ENCODE peak calls at places on chromosome 6, in seven cellular contexts. One of them, this sample, is unnamed.
A peak's percentile ranks its signal among the peaks of the same experiment; 100 is the strongest.

GRCh38 chr6:158131926-158132325 is 36.1 kb downstream of the SERAC1 start:
- DNase-seq in neuronal stem cell: no peak
- DNase-seq in IMR-90: peak; percentile 34
- DNase-seq in BJ: no peak
- DNase-seq in thoracic aorta: no peak
- DNase-seq in pancreas: no peak
- DNase-seq in cardiac muscle cell: peak; percentile 47
- DNase-seq in this sample: no peak

GRCh38 chr6:112485813-112486212 is 138.7 kb downstream of the RFPL4B start:
- DNase-seq in neuronal stem cell: no peak
- DNase-seq in pancreas: no peak
- DNase-seq in BJ: no peak
- DNase-seq in cardiac muscle cell: peak; percentile 43
- DNase-seq in IMR-90: no peak
- DNase-seq in thoracic aorta: no peak
- DNase-seq in this sample: no peak

GRCh38 chr6:15183979-15184378 is 61.9 kb upstream of the JARID2 start:
- DNase-seq in thoracic aorta: no peak
- DNase-seq in neuronal stem cell: no peak
- DNase-seq in IMR-90: no peak
- DNase-seq in cardiac muscle cell: no peak
- DNase-seq in BJ: no peak
- DNase-seq in pancreas: no peak
- DNase-seq in this sample: no peak

GRCh38 chr6:23420659-23421350 is 705.2 kb upstream of the NRSN1 start:
- DNase-seq in BJ: no peak
- DNase-seq in thoracic aorta: no peak
- DNase-seq in pancreas: no peak
- DNase-seq in neuronal stem cell: no peak
- DNase-seq in cardiac muscle cell: no peak
- DNase-seq in IMR-90: no peak
- DNase-seq in this sample: no peak

GRCh38 chr6:12528581-12529363 is 187.8 kb upstream of the PHACTR1 start:
- DNase-seq in pancreas: no peak
- DNase-seq in neuronal stem cell: no peak
- DNase-seq in BJ: no peak
- DNase-seq in cardiac muscle cell: peak; percentile 46
- DNase-seq in thoracic aorta: no peak
- DNase-seq in IMR-90: no peak
- DNase-seq in this sample: no peak

GRCh38 chr6:125904871-125905270 is 51.7 kb upstream of the HINT3 start:
- DNase-seq in cardiac muscle cell: no peak
- DNase-seq in neuronal stem cell: no peak
- DNase-seq in BJ: no peak
- DNase-seq in thoracic aorta: no peak
- DNase-seq in pancreas: no peak
- DNase-seq in IMR-90: peak; percentile 78
- DNase-seq in this sample: no peak

GRCh38 chr6:10099086-10099499 is 315.8 kb downstream of the TFAP2A start:
- DNase-seq in thoracic aorta: no peak
- DNase-seq in neuronal stem cell: no peak
- DNase-seq in cardiac muscle cell: no peak
- DNase-seq in pancreas: peak; percentile 50
- DNase-seq in IMR-90: no peak
- DNase-seq in BJ: no peak
- DNase-seq in this sample: no peak

GRCh38 chr6:109153752-109154151 is 58.4 kb downstream of the CEP57L1 start:
- DNase-seq in BJ: no peak
- DNase-seq in IMR-90: no peak
- DNase-seq in thoracic aorta: no peak
- DNase-seq in pancreas: no peak
- DNase-seq in cardiac muscle cell: no peak
- DNase-seq in neuronal stem cell: no peak
- DNase-seq in this sample: no peak

GRCh38 chr6:7108196-7108963 is 619 bp downstream of the RREB1 start:
- DNase-seq in pancreas: peak; percentile 71
- DNase-seq in cardiac muscle cell: peak; percentile 69
- DNase-seq in thoracic aorta: no peak
- DNase-seq in IMR-90: peak; percentile 49
- DNase-seq in BJ: no peak
- DNase-seq in neuronal stem cell: peak; percentile 35
- DNase-seq in this sample: peak; percentile 60

GRCh38 chr6:138645976-138646640 is 127.5 kb upstream of the CCDC28A start:
- DNase-seq in cardiac muscle cell: peak; percentile 58
- DNase-seq in IMR-90: no peak
- DNase-seq in neuronal stem cell: no peak
- DNase-seq in thoracic aorta: no peak
- DNase-seq in pancreas: no peak
- DNase-seq in BJ: no peak
- DNase-seq in this sample: no peak

GRCh38 chr6:138652824-138653223 is 120.7 kb upstream of the CCDC28A start:
- DNase-seq in BJ: no peak
- DNase-seq in IMR-90: no peak
- DNase-seq in pancreas: no peak
- DNase-seq in thoracic aorta: no peak
- DNase-seq in neuronal stem cell: no peak
- DNase-seq in cardiac muscle cell: no peak
- DNase-seq in this sample: no peak

GRCh38 chr6:138647006-138647405 is 126.6 kb upstream of the CCDC28A start:
- DNase-seq in pancreas: no peak
- DNase-seq in neuronal stem cell: no peak
- DNase-seq in thoracic aorta: no peak
- DNase-seq in cardiac muscle cell: peak; percentile 78
- DNase-seq in BJ: peak; percentile 23
- DNase-seq in IMR-90: peak; percentile 56
- DNase-seq in this sample: no peak

GRCh38 chr6:138651491-138651890 is 122.1 kb upstream of the CCDC28A start:
- DNase-seq in cardiac muscle cell: no peak
- DNase-seq in BJ: no peak
- DNase-seq in IMR-90: no peak
- DNase-seq in pancreas: no peak
- DNase-seq in neuronal stem cell: no peak
- DNase-seq in thoracic aorta: no peak
- DNase-seq in this sample: no peak

GRCh38 chr6:138648127-138648526 is 125.4 kb upstream of the CCDC28A start:
- DNase-seq in IMR-90: no peak
- DNase-seq in pancreas: no peak
- DNase-seq in cardiac muscle cell: no peak
- DNase-seq in BJ: no peak
- DNase-seq in thoracic aorta: no peak
- DNase-seq in neuronal stem cell: no peak
- DNase-seq in this sample: no peak
- H3K27me3 ChIP-seq in IMR-90: no peaks in the 10 kb centered on the region
- H3K27me3 ChIP-seq in pancreas: no peaks in the 10 kb centered on the region
- H3K27me3 ChIP-seq in cardiac muscle cell: no peaks in the 10 kb centered on the region
- H3K27me3 ChIP-seq in BJ: no peaks in the 10 kb centered on the region
- H3K27me3 ChIP-seq in thoracic aorta: no peaks in the 10 kb centered on the region
- H3K27me3 ChIP-seq in neuronal stem cell: no peaks in the 10 kb centered on the region
- H3K27me3 ChIP-seq in this sample: no peaks in the 10 kb centered on the region

DNA sequence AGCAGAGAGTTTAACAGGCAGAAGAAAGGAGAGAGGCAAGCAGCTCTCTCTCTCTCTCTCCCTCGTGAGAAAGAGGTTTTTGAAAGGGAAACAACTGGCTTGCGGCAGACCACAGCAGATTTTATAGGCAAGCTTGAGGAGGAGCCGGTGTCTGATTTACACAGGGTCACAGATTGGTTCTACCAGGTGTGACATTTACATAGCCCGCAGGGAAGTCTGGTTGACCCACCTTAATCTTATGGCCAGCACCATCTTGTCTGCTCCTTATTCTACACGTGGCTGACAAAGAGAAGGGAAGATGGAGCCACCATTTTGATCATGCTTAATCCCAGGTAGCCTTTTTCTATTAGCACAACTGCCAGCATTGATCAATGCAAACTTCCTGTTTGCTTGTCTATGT is 65.4 kb downstream of the OR2J2 start:
- DNase-seq in thoracic aorta: no peak
- DNase-seq in neuronal stem cell: no peak
- DNase-seq in BJ: no peak
- DNase-seq in IMR-90: no peak
- DNase-seq in pancreas: no peak
- DNase-seq in cardiac muscle cell: no peak
- DNase-seq in this sample: no peak
- H3K27me3 ChIP-seq in thoracic aorta: no peaks in the 10 kb centered on the region
- H3K27me3 ChIP-seq in neuronal stem cell: no peaks in the 10 kb centered on the region
- H3K27me3 ChIP-seq in BJ: no peaks in the 10 kb centered on the region
- H3K27me3 ChIP-seq in IMR-90: no peaks in the 10 kb centered on the region
- H3K27me3 ChIP-seq in pancreas: no peaks in the 10 kb centered on the region
- H3K27me3 ChIP-seq in cardiac muscle cell: no peaks in the 10 kb centered on the region
- H3K27me3 ChIP-seq in this sample: no peaks in the 10 kb centered on the region

DNA sequence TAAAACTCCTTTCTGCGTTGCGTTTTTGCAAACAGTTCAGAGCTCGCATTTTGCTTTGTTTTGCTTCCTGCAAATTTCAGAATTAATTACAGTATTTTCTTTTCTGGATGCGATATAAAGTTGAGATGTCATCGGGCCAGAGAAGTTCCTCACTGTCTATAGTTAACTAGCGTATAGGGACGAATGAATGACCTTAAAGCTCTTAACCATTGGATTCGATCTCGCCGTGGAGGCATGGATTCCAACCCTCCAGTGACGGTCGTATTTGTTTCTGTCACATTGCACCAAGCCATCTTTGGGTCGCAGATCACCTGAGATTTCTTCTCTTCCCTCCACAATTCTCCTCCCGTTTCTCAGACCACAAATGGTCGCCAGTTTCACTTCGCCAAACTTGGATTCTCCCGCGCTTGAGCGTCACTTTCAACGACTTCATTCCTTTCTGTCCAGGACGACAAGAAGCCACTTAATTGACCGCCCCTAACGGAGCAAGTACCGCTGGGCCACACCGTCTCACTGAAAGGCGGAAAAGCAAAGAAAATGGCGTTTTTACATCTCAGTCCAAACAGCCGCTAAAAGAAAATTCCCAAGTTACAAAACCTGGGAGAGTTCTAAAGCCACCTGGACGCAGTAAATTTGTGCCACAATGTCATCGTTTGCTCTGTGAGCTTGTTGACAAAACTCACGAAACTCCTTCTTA is 85.3 kb upstream of the ZNF184 start:
- DNase-seq in BJ: no peak
- DNase-seq in thoracic aorta: no peak
- DNase-seq in neuronal stem cell: no peak
- DNase-seq in pancreas: no peak
- DNase-seq in cardiac muscle cell: no peak
- DNase-seq in IMR-90: no peak
- DNase-seq in this sample: no peak
- H3K27me3 ChIP-seq in BJ: peaks cover 11% of the 10 kb centered on the region
- H3K27me3 ChIP-seq in thoracic aorta: peaks cover 5% of the 10 kb centered on the region
- H3K27me3 ChIP-seq in neuronal stem cell: no peaks in the 10 kb centered on the region
- H3K27me3 ChIP-seq in pancreas: peaks cover 18% of the 10 kb centered on the region
- H3K27me3 ChIP-seq in cardiac muscle cell: peaks cover 49% of the 10 kb centered on the region
- H3K27me3 ChIP-seq in IMR-90: peaks cover 8% of the 10 kb centered on the region
- H3K27me3 ChIP-seq in this sample: no peaks in the 10 kb centered on the region

GRCh38 chr6:136548582-136549330 is 1.5 kb downstream of the MAP7 start:
- DNase-seq in cardiac muscle cell: no peak
- DNase-seq in IMR-90: no peak
- DNase-seq in pancreas: no peak
- DNase-seq in neuronal stem cell: no peak
- DNase-seq in BJ: no peak
- DNase-seq in thoracic aorta: no peak
- DNase-seq in this sample: no peak
- H3K27me3 ChIP-seq in cardiac muscle cell: peaks cover 30% of the 10 kb centered on the region
- H3K27me3 ChIP-seq in IMR-90: peaks cover 42% of the 10 kb centered on the region
- H3K27me3 ChIP-seq in pancreas: no peaks in the 10 kb centered on the region
- H3K27me3 ChIP-seq in neuronal stem cell: peaks cover 29% of the 10 kb centered on the region
- H3K27me3 ChIP-seq in BJ: peaks cover 3% of the 10 kb centered on the region
- H3K27me3 ChIP-seq in thoracic aorta: no peaks in the 10 kb centered on the region
- H3K27me3 ChIP-seq in this sample: no peaks in the 10 kb centered on the region

GRCh38 chr6:53513519-53513966 is 31.4 kb downstream of the GCLC start:
- DNase-seq in neuronal stem cell: no peak
- DNase-seq in cardiac muscle cell: no peak
- DNase-seq in IMR-90: no peak
- DNase-seq in thoracic aorta: no peak
- DNase-seq in pancreas: no peak
- DNase-seq in BJ: no peak
- DNase-seq in this sample: no peak
- H3K27me3 ChIP-seq in neuronal stem cell: no peaks in the 10 kb centered on the region
- H3K27me3 ChIP-seq in cardiac muscle cell: no peaks in the 10 kb centered on the region
- H3K27me3 ChIP-seq in IMR-90: no peaks in the 10 kb centered on the region
- H3K27me3 ChIP-seq in thoracic aorta: no peaks in the 10 kb centered on the region
- H3K27me3 ChIP-seq in pancreas: no peaks in the 10 kb centered on the region
- H3K27me3 ChIP-seq in BJ: no peaks in the 10 kb centered on the region
- H3K27me3 ChIP-seq in this sample: no peaks in the 10 kb centered on the region